ENCODE peak calls at places on chromosome 11, in five cellular contexts. R, A, F, Q and G are unnamed samples. For H3K4me1, the result is how much of the 10 kb centered on the place peaks cover.

GRCh38 chr11:450809-451451 is 851 bp downstream of the PTDSS2 start:
- DNase-seq in Q (no peak), R (peak), F (peak), A (peak), G (peak)

GRCh38 chr11:2924381-2924780 is 4.8 kb downstream of the PHLDA2 start:
- DNase-seq in F (peak), Q (no peak), A (no peak), R (no peak), G (no peak)

GRCh38 chr11:122807731-122808485 is 30.4 kb upstream of the CRTAM start:
- DNase-seq in R (no peak), A (no peak), F (no peak), Q (no peak), G (no peak)

GRCh38 chr11:11129118-11129517 is 223.9 kb downstream of the CSNK2A3 start:
- DNase-seq in A (no peak), R (no peak), F (no peak), Q (no peak), G (no peak)

GRCh38 chr11:12330491-12331231 is 46.7 kb upstream of the PARVA start:
- DNase-seq in F (no peak), Q (no peak), R (peak), A (no peak), G (no peak)

GRCh38 chr11:79021601-79022000 is 419.2 kb downstream of the TENM4 start:
- DNase-seq in Q (no peak), A (no peak), F (no peak), R (no peak), G (no peak)

GRCh38 chr11:71302911-71303310 is 50.5 kb upstream of the SHANK2 start:
- DNase-seq in R (no peak), A (no peak), F (peak), Q (no peak), G (no peak)

GRCh38 chr11:123301696-123302400 is 106.8 kb upstream of the CLMP start:
- DNase-seq in R (peak), A (peak), Q (no peak), F (peak), G (peak)

DNA sequence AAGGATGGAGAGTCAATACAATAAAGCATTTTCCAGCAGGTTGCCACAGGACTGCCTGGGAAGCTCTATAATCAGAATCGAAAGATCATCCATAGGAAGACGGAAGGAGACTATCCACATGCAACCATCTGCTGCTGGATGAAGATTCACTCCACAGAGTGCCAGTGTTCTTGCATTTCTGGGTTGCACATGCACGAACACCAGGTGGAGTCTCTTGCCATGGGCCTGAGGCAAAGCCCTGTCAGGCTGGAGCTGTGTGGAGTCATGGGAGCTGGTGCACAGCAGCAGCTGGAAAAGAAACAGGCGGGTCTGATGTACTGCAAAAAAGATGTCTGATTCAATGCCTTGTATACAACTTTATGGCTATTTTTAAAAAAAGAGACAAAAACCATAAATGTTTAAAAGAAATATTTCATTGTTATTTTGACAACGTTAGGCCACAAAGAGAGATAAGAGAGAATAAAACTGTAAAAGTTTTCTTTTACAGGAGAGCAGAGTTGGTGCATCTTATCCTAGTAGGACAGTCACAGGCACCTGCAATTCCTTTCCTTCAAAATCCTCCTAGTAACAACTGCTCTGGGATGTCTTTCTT is 12.9 kb upstream of the FAT3 start:
- DNase-seq in Q (no peak), R (peak), F (peak), A (no peak), G (no peak)
- TF ChIP-seq CTCF in Q (peak), R (peak), F (peak), A (no peak), G (no peak)

GRCh38 chr11:67284811-67285540 is 4.1 kb upstream of the ANKRD13D start:
- DNase-seq in R (no peak), F (no peak), Q (no peak), A (no peak), G (peak)

GRCh38 chr11:67286621-67287333 is 2.3 kb upstream of the ANKRD13D start:
- DNase-seq in R (no peak), Q (no peak), F (no peak), A (no peak), G (peak)

GRCh38 chr11:67283490-67283963 is 5.6 kb upstream of the ANKRD13D start:
- DNase-seq in R (no peak), Q (no peak), A (no peak), F (no peak), G (peak)

GRCh38 chr11:67287355-67288197 is 1.5 kb upstream of the ANKRD13D start:
- DNase-seq in A (no peak), R (no peak), F (no peak), Q (no peak), G (peak)

GRCh38 chr11:67285541-67286498 is 3.3 kb upstream of the ANKRD13D start:
- DNase-seq in R (no peak), Q (no peak), F (no peak), A (no peak), G (peak)
- H3K4me1 ChIP-seq in R (under half), Q (under half), F (under half), A (under half), G (under half)

GRCh38 chr11:64878494-64879225 is at the start of gene EHD1:
- DNase-seq in A (peak), Q (no peak), F (peak), R (peak), G (peak)
- TF ChIP-seq CTCF in A (peak), Q (peak), F (peak), R (peak), G (peak)

GRCh38 chr11:65887723-65888162 is 528 bp downstream of the FIBP start:
- DNase-seq in R (no peak), F (peak), Q (no peak), A (no peak), G (no peak)
- H3K4me1 ChIP-seq in R (under half), F (under half), Q (under half), A (under half), G (under half)

DNA sequence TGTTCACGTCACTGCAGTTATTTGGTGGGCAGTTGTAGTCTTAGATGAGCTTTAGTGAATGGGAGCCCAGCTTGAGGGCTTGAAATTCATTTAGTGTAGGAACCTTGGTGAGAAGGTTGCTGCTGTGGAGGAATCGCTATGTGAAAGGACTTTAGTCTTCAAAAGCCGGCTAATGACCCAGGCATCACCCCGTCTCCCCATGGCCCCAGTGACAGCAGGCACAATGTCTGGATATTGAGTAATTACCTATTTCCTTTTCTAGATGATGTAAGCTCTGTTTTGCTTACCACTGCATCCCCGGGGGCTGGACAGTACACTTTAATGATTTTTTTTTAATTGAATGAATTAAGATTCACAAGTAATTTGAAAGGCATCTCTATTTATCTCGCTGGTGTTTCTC is 283.2 kb downstream of the ST3GAL4 start:
- DNase-seq in A (no peak), Q (no peak), R (no peak), F (no peak), G (no peak)
- TF ChIP-seq CTCF in A (no peak), Q (no peak), R (no peak), F (no peak), G (no peak)

DNA sequence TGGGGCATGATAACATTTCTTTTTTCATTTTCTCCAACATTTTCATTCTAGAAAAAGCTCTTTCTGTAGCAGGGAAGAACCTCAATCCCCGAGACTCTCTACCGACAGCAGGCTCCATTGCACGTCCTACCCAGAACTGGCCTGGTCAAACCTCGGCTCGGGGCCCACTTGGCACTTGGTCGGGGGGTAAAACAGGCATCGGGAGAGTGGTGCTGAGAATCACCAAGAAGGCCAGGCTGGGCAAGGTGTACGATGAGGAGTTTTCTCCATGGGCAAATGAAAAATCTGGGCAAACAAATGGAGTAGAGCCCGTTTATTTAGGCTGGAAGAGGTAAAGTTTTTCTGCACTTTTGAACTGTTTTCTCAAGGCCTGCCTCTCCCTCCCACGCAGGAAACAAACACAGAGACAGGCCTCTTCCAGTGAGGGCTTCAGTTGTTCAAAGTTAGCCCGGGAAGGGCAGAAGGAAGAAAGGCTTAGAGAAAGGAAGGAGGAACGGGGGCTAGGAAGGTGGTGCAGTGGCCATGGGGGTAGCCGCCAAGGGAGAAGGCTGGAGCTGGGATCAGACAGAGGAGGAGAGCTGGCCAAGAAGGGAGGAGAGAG is 87.6 kb downstream of the ETS1 start:
- DNase-seq in F (no peak), A (no peak), R (no peak), Q (no peak), G (no peak)
- H3K4me1 ChIP-seq in F (half or more), A (under half), R (under half), Q (half or more), G (half or more)

GRCh38 chr11:68411501-68411991 is 49.0 kb upstream of the PPP6R3 start:
- DNase-seq in A (no peak), F (no peak), Q (no peak), R (no peak), G (peak)
- TF ChIP-seq CTCF in A (no peak), F (no peak), Q (no peak), R (no peak), G (peak)

DNA sequence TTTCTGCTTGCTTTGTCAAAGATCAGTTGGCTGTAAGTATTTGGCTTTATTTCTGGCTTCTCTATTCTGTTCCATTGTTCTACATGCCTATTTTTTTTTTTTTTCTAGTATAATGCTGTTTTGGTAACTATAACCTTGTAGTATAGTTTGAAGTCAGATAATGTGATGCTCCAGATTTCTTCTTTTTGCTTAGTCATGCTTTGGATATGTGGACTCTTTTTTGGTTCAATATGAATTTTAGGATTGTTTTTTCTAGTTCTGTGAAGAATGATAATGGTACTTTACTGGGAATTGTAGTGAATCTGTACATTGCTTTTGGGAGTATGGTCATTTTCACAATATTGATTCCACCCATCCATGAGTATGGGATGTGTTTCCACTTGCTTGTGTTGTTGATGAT is 37.9 kb upstream of the ARHGAP20 start:
- DNase-seq in Q (no peak), R (no peak), F (no peak), A (no peak), G (no peak)
- H3K4me1 ChIP-seq in Q (under half), R (under half), F (under half), A (under half), G (under half)

GRCh38 chr11:8384199-8384821 is 120.6 kb upstream of the LMO1 start:
- DNase-seq in A (no peak), R (peak), Q (no peak), F (peak), G (peak)
- TF ChIP-seq CTCF in A (no peak), R (peak), Q (no peak), F (no peak), G (no peak)